ENCODE peak calls at places on chromosome 5, in seven cellular contexts. Y is PC-3; D is prostate gland; R is ovary; M is CD8-positive, alpha-beta T cell; B is GM06990; Q is upper lobe of right lung. W is an unnamed sample. For H3K36me3, the result is how much of the 10 kb centered on the place peaks cover.

GRCh38 chr5:168110384-168110783 is 181.1 kb upstream of the WWC1 start:
- DNase-seq in Y (no peak), D (no peak), R (no peak), M (no peak), B (no peak), Q (no peak), W (no peak)

GRCh38 chr5:122311888-122312669 is at the start of gene SNCAIP:
- DNase-seq in Y (peak), D (peak), R (peak), M (no peak), B (peak), Q (peak), W (no peak)

GRCh38 chr5:180848878-180849277 is 12.2 kb downstream of the ZFP62 start:
- DNase-seq in Y (no peak), D (no peak), R (no peak), M (no peak), B (no peak), Q (no peak), W (no peak)

GRCh38 chr5:110963495-110963894 is 108.0 kb upstream of the TSLP start:
- DNase-seq in Y (peak), D (no peak), R (no peak), M (no peak), B (no peak), Q (no peak), W (no peak)

GRCh38 chr5:137360607-137361006 is 138.5 kb downstream of the SPOCK1 start:
- DNase-seq in Y (peak), D (no peak), R (no peak), M (no peak), B (no peak), Q (no peak), W (no peak)

GRCh38 chr5:136957428-136957827 is 541.7 kb downstream of the SPOCK1 start:
- DNase-seq in Y (peak), D (no peak), R (no peak), M (no peak), B (no peak), Q (no peak), W (no peak)

GRCh38 chr5:14476791-14477435 is 104.7 kb upstream of the OTULINL start:
- DNase-seq in Y (peak), D (no peak), R (no peak), M (no peak), B (no peak), Q (no peak), W (no peak)

GRCh38 chr5:147240266-147240985 is 5.6 kb downstream of the STK32A start:
- DNase-seq in Y (no peak), D (no peak), R (no peak), M (no peak), B (no peak), Q (no peak), W (no peak)

GRCh38 chr5:140317859-140318258 is 15.0 kb upstream of the PFDN1 start:
- DNase-seq in Y (peak), D (no peak), R (no peak), M (no peak), B (no peak), Q (no peak), W (no peak)

GRCh38 chr5:136484808-136485207 is 119.5 kb upstream of the TRPC7 start:
- DNase-seq in Y (no peak), D (no peak), R (no peak), M (no peak), B (no peak), Q (no peak), W (no peak)

GRCh38 chr5:172768573-172769323 is 2.2 kb downstream of the DUSP1 start:
- DNase-seq in Y (no peak), D (no peak), R (no peak), M (no peak), B (no peak), Q (no peak), W (peak)

GRCh38 chr5:113093561-113093960 is 117.0 kb downstream of the DCP2 start:
- DNase-seq in Y (peak), D (no peak), R (peak), M (no peak), B (no peak), Q (no peak), W (no peak)

GRCh38 chr5:160423025-160423554 is 1.4 kb downstream of the PTTG1 start:
- DNase-seq in Y (peak), D (peak), R (no peak), M (no peak), B (no peak), Q (no peak), W (peak)

GRCh38 chr5:82174128-82174918 is 103.8 kb downstream of the RPS23 start:
- DNase-seq in Y (peak), D (no peak), R (peak), M (peak), B (peak), Q (peak), W (peak)

GRCh38 chr5:55923177-55923872 is 71.4 kb downstream of the IL6ST start:
- DNase-seq in Y (peak), D (no peak), R (no peak), M (peak), B (no peak), Q (no peak), W (no peak)

GRCh38 chr5:113162208-113162607 is 185.6 kb downstream of the DCP2 start:
- DNase-seq in Y (no peak), D (no peak), R (no peak), M (no peak), B (no peak), Q (no peak), W (no peak)

GRCh38 chr5:172727551-172727950 is 43.4 kb downstream of the DUSP1 start:
- DNase-seq in Y (no peak), D (no peak), R (no peak), M (no peak), B (no peak), Q (no peak), W (no peak)

GRCh38 chr5:96781031-96781733 is 26.6 kb downstream of the ERAP1 start:
- DNase-seq in Y (peak), D (peak), R (no peak), M (no peak), B (no peak), Q (no peak), W (no peak)

GRCh38 chr5:180825768-180826525 is 23.3 kb upstream of the MGAT1 start:
- DNase-seq in Y (peak), D (peak), R (no peak), M (no peak), B (no peak), Q (no peak), W (no peak)

GRCh38 chr5:78586251-78586650 is 62.3 kb downstream of the LHFPL2 start:
- DNase-seq in Y (peak), D (no peak), R (no peak), M (no peak), B (no peak), Q (no peak), W (no peak)

GRCh38 chr5:180975338-180975737 is 13.3 kb upstream of the BTNL3 start:
- DNase-seq in Y (no peak), D (no peak), R (no peak), M (no peak), B (peak), Q (no peak), W (no peak)

GRCh38 chr5:150637245-150638052 is 3.0 kb upstream of the SYNPO start:
- DNase-seq in Y (peak), D (no peak), R (peak), M (no peak), B (no peak), Q (no peak), W (no peak)

GRCh38 chr5:96601811-96602244 is 60.3 kb upstream of the CAST start:
- DNase-seq in Y (peak), D (peak), R (peak), M (peak), B (peak), Q (no peak), W (peak)

GRCh38 chr5:17056056-17056690 is 120.1 kb upstream of the MYO10 start:
- DNase-seq in Y (peak), D (peak), R (no peak), M (no peak), B (no peak), Q (no peak), W (no peak)

DNA sequence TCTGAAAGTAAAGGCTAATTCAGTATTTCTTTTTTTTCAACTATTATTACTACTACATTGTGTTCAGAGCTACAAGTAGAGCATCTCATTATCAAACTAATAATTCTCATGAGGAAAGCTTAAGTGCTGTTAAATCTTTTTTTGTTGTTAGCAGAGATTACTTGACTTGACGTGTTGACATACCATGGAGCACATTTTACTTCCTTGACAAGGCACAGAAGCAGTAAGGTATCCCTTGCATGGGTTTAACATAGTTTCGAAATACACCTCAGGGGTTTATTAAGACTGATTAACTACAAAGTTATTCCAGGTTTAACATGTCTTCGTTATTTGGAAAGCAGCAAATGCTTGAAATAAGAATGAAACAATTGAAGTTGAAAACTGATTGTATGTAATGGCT is 7.0 kb downstream of the SPDL1 start:
- DNase-seq in Y (no peak), D (no peak), R (no peak), M (no peak), B (no peak), Q (no peak), W (no peak)
- H3K36me3 ChIP-seq in Y (half or more), D (under half), R (under half), M (under half), B (under half), Q (half or more), W (under half)

DNA sequence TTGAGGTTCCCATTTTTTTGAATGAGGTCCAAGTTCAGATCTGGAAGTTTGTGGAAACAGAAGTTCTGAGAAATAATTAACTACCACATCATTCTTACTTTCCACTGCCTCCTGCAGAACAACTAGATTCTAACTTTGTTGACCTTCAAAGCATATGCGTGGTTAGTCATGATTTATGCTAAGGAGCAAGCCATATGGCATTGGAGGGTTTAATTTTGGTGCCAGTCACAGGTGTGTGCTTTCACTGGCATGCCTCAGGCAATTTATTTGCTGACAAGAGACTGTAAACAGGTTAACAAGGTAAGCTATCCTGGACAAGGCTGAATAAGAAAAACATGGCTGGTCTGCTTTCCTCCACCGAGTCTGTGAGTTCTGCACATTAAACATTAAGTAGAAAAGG is 31.5 kb downstream of the HMHB1 start:
- DNase-seq in Y (no peak), D (no peak), R (no peak), M (no peak), B (no peak), Q (no peak), W (no peak)
- H3K4me3 ChIP-seq in Y (no peak), D (no peak), R (no peak), M (no peak), B (no peak), Q (no peak), W (no peak)

DNA sequence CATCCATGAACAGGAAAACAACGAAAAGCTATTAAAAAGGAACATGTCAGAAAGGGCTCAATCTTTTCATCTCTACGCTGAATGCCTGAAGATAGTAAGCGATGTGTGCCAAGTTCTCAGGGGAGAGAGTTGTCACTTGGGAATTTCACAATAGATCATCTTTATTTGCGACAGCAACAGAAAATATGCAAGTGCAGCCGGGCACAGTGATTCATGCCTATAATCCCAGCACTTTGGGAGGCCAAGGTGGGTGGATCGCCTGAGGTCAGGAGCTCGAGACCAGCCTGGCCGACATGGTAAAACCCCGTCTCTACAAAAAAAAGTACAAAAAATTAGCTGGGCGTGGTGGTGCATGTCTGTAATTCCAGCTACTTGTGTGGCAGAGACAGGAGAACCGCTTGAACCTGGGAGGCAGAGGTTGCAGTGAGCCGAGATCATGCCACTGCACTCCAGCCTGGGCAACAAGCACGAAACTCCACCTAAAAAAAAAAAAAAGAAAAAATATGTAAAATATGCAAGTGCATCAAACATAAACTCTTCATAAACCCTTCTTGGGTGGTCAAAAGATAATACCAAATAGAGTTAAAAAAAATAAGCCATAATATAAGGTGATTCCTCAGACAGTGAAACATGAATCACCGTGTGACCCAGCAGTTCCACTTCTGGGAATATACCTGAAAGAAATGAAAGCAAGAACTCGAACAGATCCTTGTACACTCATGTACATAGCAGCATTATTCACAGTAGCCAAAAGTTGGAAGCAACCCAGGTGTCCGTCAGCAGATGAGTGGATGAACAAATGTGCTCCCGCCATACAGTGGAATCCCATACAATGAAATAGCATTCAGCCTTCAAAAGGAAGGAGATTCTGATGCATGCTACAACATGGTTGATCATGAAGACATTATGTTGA is 16.2 kb downstream of the SFXN1 start:
- DNase-seq in Y (no peak), D (peak), R (no peak), M (peak), B (no peak), Q (no peak), W (no peak)
- H3K36me3 ChIP-seq in Y (under half), D (under half), R (under half), M (under half), B (under half), Q (under half), W (under half)

DNA sequence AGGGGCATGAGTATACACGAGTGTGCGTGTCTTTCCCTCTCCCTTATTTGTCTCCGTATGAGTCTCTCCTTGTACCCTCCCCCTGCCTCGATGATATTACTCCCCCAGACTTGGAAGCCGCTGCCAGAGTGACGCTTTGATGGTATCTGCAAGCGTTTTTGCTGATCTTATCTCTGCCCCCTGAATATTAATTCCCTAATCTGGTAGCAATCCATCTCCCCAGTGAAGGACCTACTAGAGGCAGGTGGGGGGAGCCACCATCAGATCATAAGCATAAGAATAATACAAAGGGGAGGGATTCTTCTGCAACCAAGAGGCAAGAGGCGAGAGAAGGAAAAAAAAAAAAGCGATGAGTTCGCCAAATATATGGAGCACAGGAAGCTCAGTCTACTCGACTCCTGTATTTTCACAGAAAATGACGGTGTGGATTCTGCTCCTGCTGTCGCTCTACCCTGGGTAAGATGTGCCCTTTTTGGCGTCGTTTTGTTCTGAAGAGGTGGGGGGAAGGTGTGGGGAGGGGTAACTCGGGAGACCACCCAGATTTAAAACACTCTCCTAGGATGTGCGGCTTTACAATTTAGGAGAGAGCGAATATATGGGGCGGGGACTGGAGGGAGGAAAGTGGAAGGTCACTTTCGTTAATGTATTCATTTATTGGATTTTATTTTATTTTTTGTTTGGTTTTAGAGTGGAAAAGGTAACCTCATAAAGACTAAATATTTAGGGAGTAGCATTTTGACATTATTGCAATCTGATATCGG is at the start of gene GABRG2:
- DNase-seq in Y (no peak), D (no peak), R (no peak), M (no peak), B (no peak), Q (no peak), W (no peak)
- H3K4me3 ChIP-seq in Y (no peak), D (no peak), R (no peak), M (no peak), B (no peak), Q (no peak), W (no peak)

GRCh38 chr5:139314276-139314675 is 20.7 kb downstream of the MATR3 start:
- DNase-seq in Y (no peak), D (no peak), R (no peak), M (no peak), B (no peak), Q (no peak), W (no peak)
- H3K36me3 ChIP-seq in Y (under half), D (under half), R (under half), M (under half), B (under half), Q (under half), W (under half)

GRCh38 chr5:176810687-176811501 is 535 bp downstream of the UNC5A start:
- DNase-seq in Y (no peak), D (no peak), R (no peak), M (no peak), B (no peak), Q (no peak), W (no peak)
- H3K4me3 ChIP-seq in Y (peak), D (peak), R (peak), M (no peak), B (no peak), Q (no peak), W (no peak)

GRCh38 chr5:159242153-159242552 is 20.9 kb upstream of the UBLCP1 start:
- DNase-seq in Y (peak), D (no peak), R (no peak), M (no peak), B (no peak), Q (no peak), W (no peak)

GRCh38 chr5:159240301-159240870 is 22.7 kb upstream of the UBLCP1 start:
- DNase-seq in Y (peak), D (no peak), R (no peak), M (no peak), B (no peak), Q (no peak), W (no peak)

GRCh38 chr5:159244163-159244562 is 18.9 kb upstream of the UBLCP1 start:
- DNase-seq in Y (no peak), D (no peak), R (no peak), M (no peak), B (no peak), Q (no peak), W (no peak)

GRCh38 chr5:159243385-159243784 is 19.7 kb upstream of the UBLCP1 start:
- DNase-seq in Y (no peak), D (no peak), R (no peak), M (no peak), B (no peak), Q (no peak), W (no peak)

DNA sequence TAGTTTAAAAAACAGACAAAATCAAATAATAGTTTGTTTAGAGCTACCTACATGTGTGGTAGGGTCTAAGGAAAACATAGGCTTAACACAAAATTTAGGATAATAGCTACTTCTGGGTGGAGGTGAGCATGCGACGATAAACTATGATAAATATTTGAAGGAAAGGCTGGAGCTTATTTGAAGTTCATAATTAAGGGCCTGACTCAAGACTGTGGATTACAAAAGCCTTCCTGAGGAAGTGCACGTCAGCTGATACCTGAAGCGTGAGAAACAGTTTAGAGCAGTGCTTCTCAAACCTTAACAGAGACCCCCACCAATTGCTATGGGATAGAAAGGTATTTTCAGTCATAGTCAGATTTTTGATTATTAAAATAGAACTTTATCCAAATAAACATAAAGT is 20.4 kb upstream of the UBLCP1 start:
- DNase-seq in Y (no peak), D (no peak), R (no peak), M (no peak), B (no peak), Q (no peak), W (no peak)
- H3K36me3 ChIP-seq in Y (under half), D (under half), R (under half), M (under half), B (under half), Q (under half), W (under half)

GRCh38 chr5:7576023-7576715 is 180.2 kb downstream of the ADCY2 start:
- DNase-seq in Y (no peak), D (no peak), R (no peak), M (no peak), B (no peak), Q (no peak), W (no peak)
- H3K4me3 ChIP-seq in Y (no peak), D (no peak), R (no peak), M (no peak), B (no peak), Q (no peak), W (no peak)